ENCODE peak calls at places on chromosome 7, in eight cellular contexts. B is Karpas-422, S is SK-N-SH, Q is GM23338, N is OCI-LY7, I is HCT116, G is hepatocyte, R is PC-3. C is an unnamed sample. For H3K9me2 and H3K79me2, the result is how much of the 10 kb centered on the place peaks cover.

GRCh38 chr7:130351664-130352015 is 7.0 kb downstream of the CPA5 start:
- DNase-seq in B (no peak), S (peak), Q (no peak), N (no peak), I (no peak), G (no peak), R (no peak), C (no peak)

GRCh38 chr7:69283421-69283820 is 314.9 kb upstream of the AUTS2 start:
- DNase-seq in B (no peak), S (no peak), Q (no peak), N (no peak), I (no peak), G (peak), R (no peak), C (no peak)

GRCh38 chr7:70752794-70753241 is 379.1 kb upstream of the GALNT17 start:
- DNase-seq in B (no peak), S (no peak), Q (no peak), N (no peak), I (no peak), G (no peak), R (no peak), C (peak)

GRCh38 chr7:15291707-15292106 is 270.1 kb downstream of the AGMO start:
- DNase-seq in B (no peak), S (no peak), Q (peak), N (no peak), I (no peak), G (no peak), R (no peak), C (no peak)

GRCh38 chr7:76234931-76235441 is 33.3 kb downstream of the SRRM3 start:
- DNase-seq in B (peak), S (peak), Q (peak), N (peak), I (peak), G (peak), R (peak), C (peak)

GRCh38 chr7:155052982-155053381 is 17.1 kb upstream of the HTR5A start:
- DNase-seq in B (no peak), S (no peak), Q (no peak), N (no peak), I (no peak), G (no peak), R (peak), C (no peak)

GRCh38 chr7:130960208-130960988 is 226.4 kb upstream of the KLF14 start:
- DNase-seq in B (peak), S (no peak), Q (no peak), N (peak), I (peak), G (peak), R (peak), C (peak)

GRCh38 chr7:98165827-98166667 is 45.2 kb upstream of the BHLHA15 start:
- DNase-seq in B (peak), S (peak), Q (peak), N (peak), I (peak), G (peak), R (peak), C (peak)

GRCh38 chr7:100852048-100852872 is at the start of gene SLC12A9:
- DNase-seq in B (peak), S (peak), Q (peak), N (peak), I (peak), G (peak), R (peak), C (peak)

GRCh38 chr7:25864943-25865633 is 286.9 kb upstream of the NFE2L3 start:
- DNase-seq in B (no peak), S (no peak), Q (no peak), N (no peak), I (no peak), G (no peak), R (no peak), C (no peak)

GRCh38 chr7:121049897-121050296 is 61.4 kb downstream of the CPED1 start:
- DNase-seq in B (no peak), S (no peak), Q (no peak), N (no peak), I (no peak), G (no peak), R (no peak), C (no peak)

GRCh38 chr7:1946025-1946424 is 275.9 kb downstream of the ELFN1 start:
- DNase-seq in B (no peak), S (no peak), Q (no peak), N (no peak), I (no peak), G (no peak), R (no peak), C (no peak)

GRCh38 chr7:151742713-151743480 is 134.0 kb downstream of the PRKAG2 start:
- DNase-seq in B (no peak), S (no peak), Q (peak), N (no peak), I (no peak), G (no peak), R (no peak), C (no peak)

GRCh38 chr7:17965600-17965999 is 25.3 kb upstream of the SNX13 start:
- DNase-seq in B (no peak), S (no peak), Q (no peak), N (no peak), I (no peak), G (no peak), R (peak), C (peak)

GRCh38 chr7:82629583-82629982 is 186.0 kb upstream of the CACNA2D1 start:
- DNase-seq in B (no peak), S (no peak), Q (no peak), N (no peak), I (no peak), G (no peak), R (no peak), C (peak)

GRCh38 chr7:113283861-113284260 is 165.5 kb upstream of the SMIM30 start:
- DNase-seq in B (no peak), S (no peak), Q (no peak), N (no peak), I (no peak), G (no peak), R (no peak), C (peak)

GRCh38 chr7:101390901-101391301 is 28.2 kb downstream of the COL26A1 start:
- DNase-seq in B (peak), S (peak), Q (peak), N (peak), I (no peak), G (peak), R (no peak), C (no peak)

GRCh38 chr7:15446280-15446679 is 115.5 kb downstream of the AGMO start:
- DNase-seq in B (no peak), S (peak), Q (no peak), N (no peak), I (no peak), G (no peak), R (no peak), C (no peak)

GRCh38 chr7:2030475-2031456 is 202.0 kb downstream of the MAD1L1 start:
- DNase-seq in B (no peak), S (peak), Q (no peak), N (peak), I (no peak), G (no peak), R (no peak), C (no peak)

GRCh38 chr7:82810558-82811259 is 352.0 kb downstream of the PCLO start:
- DNase-seq in B (peak), S (peak), Q (peak), N (peak), I (peak), G (peak), R (peak), C (peak)

GRCh38 chr7:150514748-150515222 is at the start of gene GIMAP7:
- DNase-seq in B (no peak), S (no peak), Q (no peak), N (no peak), I (no peak), G (peak), R (no peak), C (no peak)

GRCh38 chr7:102101926-102102325 is 184.7 kb upstream of the SH2B2 start:
- DNase-seq in B (no peak), S (no peak), Q (no peak), N (no peak), I (no peak), G (no peak), R (no peak), C (no peak)

GRCh38 chr7:8128457-8129322 is 133.3 kb downstream of the ICA1 start:
- DNase-seq in B (no peak), S (no peak), Q (no peak), N (no peak), I (no peak), G (no peak), R (no peak), C (no peak)

GRCh38 chr7:94605031-94605430 is 50.9 kb downstream of the SGCE start:
- DNase-seq in B (no peak), S (no peak), Q (no peak), N (no peak), I (no peak), G (no peak), R (no peak), C (no peak)

GRCh38 chr7:805261-805660 is 27.0 kb upstream of the SUN1 start:
- DNase-seq in B (no peak), S (no peak), Q (no peak), N (no peak), I (no peak), G (peak), R (no peak), C (peak)

GRCh38 chr7:157861031-157861491 is 524.3 kb downstream of the DNAJB6 start:
- DNase-seq in B (no peak), S (no peak), Q (no peak), N (no peak), I (no peak), G (no peak), R (no peak), C (no peak)

GRCh38 chr7:29839302-29839701 is 33.0 kb downstream of the WIPF3 start:
- DNase-seq in B (no peak), S (peak), Q (no peak), N (no peak), I (no peak), G (no peak), R (no peak), C (peak)

GRCh38 chr7:1458676-1459511 is at the start of gene MICALL2:
- DNase-seq in B (no peak), S (peak), Q (no peak), N (peak), I (peak), G (peak), R (peak), C (peak)

GRCh38 chr7:22665816-22666375 is 61.1 kb upstream of the IL6 start:
- DNase-seq in B (no peak), S (no peak), Q (no peak), N (no peak), I (no peak), G (no peak), R (peak), C (peak)

GRCh38 chr7:119703895-119704294 is 569.1 kb upstream of the KCND2 start:
- DNase-seq in B (no peak), S (no peak), Q (no peak), N (no peak), I (no peak), G (no peak), R (no peak), C (no peak)

GRCh38 chr7:102412548-102412947 is 16.4 kb downstream of the PRKRIP1 start:
- DNase-seq in B (no peak), S (peak), Q (peak), N (peak), I (no peak), G (no peak), R (peak), C (peak)

GRCh38 chr7:113202282-113202681 is 83.9 kb upstream of the SMIM30 start:
- DNase-seq in B (no peak), S (no peak), Q (no peak), N (no peak), I (no peak), G (no peak), R (no peak), C (no peak)

GRCh38 chr7:83271212-83272099 is 108.8 kb upstream of the PCLO start:
- DNase-seq in B (no peak), S (peak), Q (peak), N (peak), I (peak), G (peak), R (peak), C (peak)

GRCh38 chr7:124255041-124255667 is 222.3 kb upstream of the TMEM229A start:
- DNase-seq in B (no peak), S (peak), Q (no peak), N (no peak), I (no peak), G (no peak), R (no peak), C (no peak)

DNA sequence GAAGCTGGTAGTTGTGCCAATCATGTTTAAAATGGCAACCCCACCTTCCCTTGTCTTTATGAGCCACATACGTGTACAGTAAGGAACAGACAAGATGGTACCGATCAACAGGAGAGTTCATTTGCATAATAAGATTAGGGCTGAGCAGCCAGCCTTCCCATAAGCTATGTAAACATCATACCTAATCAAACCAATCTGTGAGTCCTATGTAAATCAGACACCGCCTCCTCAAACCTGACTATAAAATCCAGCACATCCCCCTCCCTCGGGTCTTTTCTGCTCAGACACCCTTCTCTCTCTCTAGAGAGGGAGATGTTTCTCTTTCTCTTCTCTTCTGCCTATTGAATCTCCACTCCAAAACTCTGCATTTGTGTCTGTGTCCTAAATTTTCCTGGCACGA is 279.3 kb downstream of the THSD7A start:
- DNase-seq in B (no peak), S (no peak), Q (no peak), N (no peak), I (no peak), G (no peak), R (no peak), C (no peak)
- H3K9me2 ChIP-seq in B (under half), S (under half), Q (under half), N (under half), I (under half), G (under half), R (under half), C (under half)

GRCh38 chr7:122307228-122307619 is 2.7 kb upstream of the FEZF1 start:
- DNase-seq in B (no peak), S (no peak), Q (peak), N (no peak), I (no peak), G (no peak), R (no peak), C (no peak)
- H3K79me2 ChIP-seq in B (under half), S (under half), Q (under half), N (under half), I (under half), G (under half), R (under half), C (under half)

GRCh38 chr7:93563584-93563983 is 10.9 kb downstream of the CALCR start:
- DNase-seq in B (no peak), S (no peak), Q (no peak), N (no peak), I (no peak), G (no peak), R (no peak), C (no peak)

GRCh38 chr7:93566876-93567275 is 7.6 kb downstream of the CALCR start:
- DNase-seq in B (no peak), S (no peak), Q (no peak), N (no peak), I (no peak), G (no peak), R (no peak), C (peak)

GRCh38 chr7:93574646-93575554 is at the start of gene CALCR:
- DNase-seq in B (no peak), S (peak), Q (peak), N (no peak), I (no peak), G (peak), R (no peak), C (peak)

GRCh38 chr7:93574269-93574645 is 267 bp downstream of the CALCR start:
- DNase-seq in B (no peak), S (peak), Q (peak), N (no peak), I (no peak), G (no peak), R (no peak), C (no peak)

DNA sequence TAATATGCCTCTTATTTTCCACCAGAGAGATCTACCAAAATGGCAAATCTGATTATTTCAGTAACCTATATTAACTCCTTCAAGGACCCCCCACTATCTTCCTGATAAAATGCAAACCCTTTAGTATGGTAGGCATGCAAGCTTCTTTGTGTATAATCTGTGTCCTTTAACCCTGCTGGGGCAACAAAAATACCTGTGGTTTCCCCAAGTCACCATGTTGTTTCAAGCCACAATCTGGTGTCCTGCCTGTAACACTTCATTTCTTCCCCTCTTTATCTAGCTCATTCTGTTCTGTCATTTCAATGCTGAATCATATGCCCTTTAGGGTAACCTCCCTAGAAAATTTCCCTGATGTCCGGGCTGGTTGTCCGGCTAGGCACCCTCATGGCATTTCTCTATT is 5.3 kb downstream of the CALCR start:
- DNase-seq in B (no peak), S (no peak), Q (peak), N (no peak), I (no peak), G (no peak), R (no peak), C (no peak)
- H3K9me2 ChIP-seq in B (under half), S (under half), Q (under half), N (under half), I (under half), G (under half), R (under half), C (under half)

DNA sequence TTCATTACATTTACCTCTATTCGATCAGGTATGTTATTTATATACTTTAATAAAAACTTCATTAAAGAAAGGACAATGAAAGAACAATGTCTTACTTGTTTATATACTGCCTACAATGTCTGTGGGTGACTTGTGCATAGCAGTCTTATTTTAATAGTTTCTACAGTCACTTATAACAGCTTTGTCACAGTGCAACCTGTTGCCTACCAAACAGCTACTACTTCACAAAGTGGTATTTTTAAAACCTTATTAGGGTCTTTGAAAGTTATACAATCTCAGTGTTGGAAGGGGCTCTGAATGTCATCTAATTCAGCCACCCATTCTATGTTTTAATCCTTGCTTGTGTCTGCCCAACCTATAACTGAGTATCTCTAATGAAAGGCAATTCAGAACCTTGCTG is 19.0 kb downstream of the MTPN start:
- DNase-seq in B (no peak), S (no peak), Q (no peak), N (no peak), I (no peak), G (no peak), R (no peak), C (no peak)
- H3K79me2 ChIP-seq in B (half or more), S (half or more), Q (half or more), N (half or more), I (half or more), G (half or more), R (half or more), C (half or more)

C was measured in GM23248.